ENCODE peak calls at places on chromosomes 1 and 21, in nine cellular contexts. One of them, this sample, is unnamed.

GRCh38 chr1:25473653-25474225 is 43.0 kb downstream of the MACO1 start:
- DNase-seq in kidney glomerular epithelial cell: no peak
- DNase-seq in cardiac muscle cell: no peak
- DNase-seq in fibroblast of pulmonary artery: no peak
- DNase-seq in occipital lobe: no peak
- DNase-seq in Caki2: no peak
- DNase-seq in stimulated activated CD4-positive, alpha-beta T cell treated with anti-CD3 and anti-CD28 coated beads, Interleukin-1b, Interleukin-23, amount 100 ng/mL, for 1 hour: no peak
- DNase-seq in neural crest cell: no peak
- DNase-seq in SJSA1: no peak
- DNase-seq in this sample: no peak

GRCh38 chr1:68116643-68117235 is 66.3 kb upstream of the DIRAS3 start:
- DNase-seq in kidney glomerular epithelial cell: peak; percentile 34
- DNase-seq in cardiac muscle cell: peak; percentile 64
- DNase-seq in fibroblast of pulmonary artery: peak; percentile 75
- DNase-seq in occipital lobe: peak; percentile 13
- DNase-seq in Caki2: peak; percentile 28
- DNase-seq in stimulated activated CD4-positive, alpha-beta T cell treated with anti-CD3 and anti-CD28 coated beads, Interleukin-1b, Interleukin-23, amount 100 ng/mL, for 1 hour: peak; percentile 14
- DNase-seq in neural crest cell: peak; percentile 61
- DNase-seq in SJSA1: peak; percentile 37
- DNase-seq in this sample: peak; percentile 63

GRCh38 chr21:39714331-39714730 is 30.7 kb upstream of the IGSF5 start:
- DNase-seq in kidney glomerular epithelial cell: no peak
- DNase-seq in cardiac muscle cell: no peak
- DNase-seq in fibroblast of pulmonary artery: no peak
- DNase-seq in occipital lobe: no peak
- DNase-seq in Caki2: no peak
- DNase-seq in stimulated activated CD4-positive, alpha-beta T cell treated with anti-CD3 and anti-CD28 coated beads, Interleukin-1b, Interleukin-23, amount 100 ng/mL, for 1 hour: no peak
- DNase-seq in neural crest cell: no peak
- DNase-seq in SJSA1: no peak
- DNase-seq in this sample: no peak

GRCh38 chr1:168913711-168914463 is 184.9 kb upstream of the DPT start:
- DNase-seq in kidney glomerular epithelial cell: no peak
- DNase-seq in cardiac muscle cell: no peak
- DNase-seq in fibroblast of pulmonary artery: no peak
- DNase-seq in occipital lobe: no peak
- DNase-seq in Caki2: no peak
- DNase-seq in stimulated activated CD4-positive, alpha-beta T cell treated with anti-CD3 and anti-CD28 coated beads, Interleukin-1b, Interleukin-23, amount 100 ng/mL, for 1 hour: no peak
- DNase-seq in neural crest cell: no peak
- DNase-seq in SJSA1: no peak
- DNase-seq in this sample: no peak

GRCh38 chr1:203076031-203076511 is 9.7 kb downstream of the MYOG start:
- DNase-seq in kidney glomerular epithelial cell: no peak
- DNase-seq in cardiac muscle cell: no peak
- DNase-seq in fibroblast of pulmonary artery: no peak
- DNase-seq in occipital lobe: no peak
- DNase-seq in Caki2: no peak
- DNase-seq in stimulated activated CD4-positive, alpha-beta T cell treated with anti-CD3 and anti-CD28 coated beads, Interleukin-1b, Interleukin-23, amount 100 ng/mL, for 1 hour: no peak
- DNase-seq in neural crest cell: no peak
- DNase-seq in SJSA1: no peak
- DNase-seq in this sample: no peak

GRCh38 chr1:233485385-233485784 is 128.5 kb upstream of the KCNK1 start:
- DNase-seq in kidney glomerular epithelial cell: no peak
- DNase-seq in cardiac muscle cell: no peak
- DNase-seq in fibroblast of pulmonary artery: no peak
- DNase-seq in occipital lobe: no peak
- DNase-seq in Caki2: no peak
- DNase-seq in stimulated activated CD4-positive, alpha-beta T cell treated with anti-CD3 and anti-CD28 coated beads, Interleukin-1b, Interleukin-23, amount 100 ng/mL, for 1 hour: no peak
- DNase-seq in neural crest cell: no peak
- DNase-seq in SJSA1: no peak
- DNase-seq in this sample: no peak

GRCh38 chr21:17660862-17661261 is 48.2 kb upstream of the BTG3 start:
- DNase-seq in kidney glomerular epithelial cell: no peak
- DNase-seq in cardiac muscle cell: no peak
- DNase-seq in fibroblast of pulmonary artery: no peak
- DNase-seq in occipital lobe: peak; percentile 66
- DNase-seq in Caki2: no peak
- DNase-seq in stimulated activated CD4-positive, alpha-beta T cell treated with anti-CD3 and anti-CD28 coated beads, Interleukin-1b, Interleukin-23, amount 100 ng/mL, for 1 hour: no peak
- DNase-seq in neural crest cell: no peak
- DNase-seq in SJSA1: no peak
- DNase-seq in this sample: no peak

GRCh38 chr1:62978056-62978455 is 194.1 kb downstream of the ATG4C start:
- DNase-seq in kidney glomerular epithelial cell: no peak
- DNase-seq in cardiac muscle cell: no peak
- DNase-seq in fibroblast of pulmonary artery: no peak
- DNase-seq in occipital lobe: no peak
- DNase-seq in Caki2: no peak
- DNase-seq in stimulated activated CD4-positive, alpha-beta T cell treated with anti-CD3 and anti-CD28 coated beads, Interleukin-1b, Interleukin-23, amount 100 ng/mL, for 1 hour: no peak
- DNase-seq in neural crest cell: no peak
- DNase-seq in SJSA1: no peak
- DNase-seq in this sample: no peak

GRCh38 chr1:238060046-238060445 is 169.3 kb upstream of the ZP4 start:
- DNase-seq in kidney glomerular epithelial cell: no peak
- DNase-seq in cardiac muscle cell: peak; percentile 44
- DNase-seq in fibroblast of pulmonary artery: no peak
- DNase-seq in occipital lobe: no peak
- DNase-seq in Caki2: no peak
- DNase-seq in stimulated activated CD4-positive, alpha-beta T cell treated with anti-CD3 and anti-CD28 coated beads, Interleukin-1b, Interleukin-23, amount 100 ng/mL, for 1 hour: no peak
- DNase-seq in neural crest cell: no peak
- DNase-seq in SJSA1: no peak
- DNase-seq in this sample: peak; percentile 37

GRCh38 chr1:88878731-88879130 is 12.6 kb downstream of the GTF2B start:
- DNase-seq in kidney glomerular epithelial cell: no peak
- DNase-seq in cardiac muscle cell: no peak
- DNase-seq in fibroblast of pulmonary artery: no peak
- DNase-seq in occipital lobe: no peak
- DNase-seq in Caki2: no peak
- DNase-seq in stimulated activated CD4-positive, alpha-beta T cell treated with anti-CD3 and anti-CD28 coated beads, Interleukin-1b, Interleukin-23, amount 100 ng/mL, for 1 hour: no peak
- DNase-seq in neural crest cell: no peak
- DNase-seq in SJSA1: no peak
- DNase-seq in this sample: no peak

GRCh38 chr1:197149340-197149739 is 2.9 kb upstream of the ASPM start:
- DNase-seq in kidney glomerular epithelial cell: no peak
- DNase-seq in cardiac muscle cell: no peak
- DNase-seq in fibroblast of pulmonary artery: no peak
- DNase-seq in occipital lobe: no peak
- DNase-seq in Caki2: no peak
- DNase-seq in stimulated activated CD4-positive, alpha-beta T cell treated with anti-CD3 and anti-CD28 coated beads, Interleukin-1b, Interleukin-23, amount 100 ng/mL, for 1 hour: no peak
- DNase-seq in neural crest cell: no peak
- DNase-seq in SJSA1: no peak
- DNase-seq in this sample: no peak

GRCh38 chr1:185704181-185704580 is 30.0 kb upstream of the HMCN1 start:
- DNase-seq in kidney glomerular epithelial cell: no peak
- DNase-seq in cardiac muscle cell: no peak
- DNase-seq in fibroblast of pulmonary artery: peak; percentile 3
- DNase-seq in occipital lobe: no peak
- DNase-seq in Caki2: no peak
- DNase-seq in stimulated activated CD4-positive, alpha-beta T cell treated with anti-CD3 and anti-CD28 coated beads, Interleukin-1b, Interleukin-23, amount 100 ng/mL, for 1 hour: no peak
- DNase-seq in neural crest cell: no peak
- DNase-seq in SJSA1: no peak
- DNase-seq in this sample: no peak

GRCh38 chr1:17636612-17637011 is 97.1 kb downstream of the ARHGEF10L start:
- DNase-seq in kidney glomerular epithelial cell: peak; percentile 24
- DNase-seq in cardiac muscle cell: no peak
- DNase-seq in fibroblast of pulmonary artery: no peak
- DNase-seq in occipital lobe: no peak
- DNase-seq in Caki2: no peak
- DNase-seq in stimulated activated CD4-positive, alpha-beta T cell treated with anti-CD3 and anti-CD28 coated beads, Interleukin-1b, Interleukin-23, amount 100 ng/mL, for 1 hour: no peak
- DNase-seq in neural crest cell: no peak
- DNase-seq in SJSA1: no peak
- DNase-seq in this sample: no peak

GRCh38 chr21:31491617-31492016 is 147.6 kb upstream of the TIAM1 start:
- DNase-seq in kidney glomerular epithelial cell: no peak
- DNase-seq in cardiac muscle cell: no peak
- DNase-seq in fibroblast of pulmonary artery: no peak
- DNase-seq in occipital lobe: no peak
- DNase-seq in Caki2: no peak
- DNase-seq in stimulated activated CD4-positive, alpha-beta T cell treated with anti-CD3 and anti-CD28 coated beads, Interleukin-1b, Interleukin-23, amount 100 ng/mL, for 1 hour: no peak
- DNase-seq in neural crest cell: no peak
- DNase-seq in SJSA1: no peak
- DNase-seq in this sample: no peak

GRCh38 chr21:32371913-32372314 is 20.9 kb downstream of the URB1 start:
- DNase-seq in kidney glomerular epithelial cell: peak; percentile 52
- DNase-seq in cardiac muscle cell: no peak
- DNase-seq in fibroblast of pulmonary artery: peak; percentile 93
- DNase-seq in occipital lobe: no peak
- DNase-seq in Caki2: no peak
- DNase-seq in stimulated activated CD4-positive, alpha-beta T cell treated with anti-CD3 and anti-CD28 coated beads, Interleukin-1b, Interleukin-23, amount 100 ng/mL, for 1 hour: no peak
- DNase-seq in neural crest cell: no peak
- DNase-seq in SJSA1: peak; percentile 61
- DNase-seq in this sample: no peak

GRCh38 chr1:87044840-87045239 is 130.4 kb downstream of the HS2ST1 start:
- DNase-seq in kidney glomerular epithelial cell: no peak
- DNase-seq in cardiac muscle cell: no peak
- DNase-seq in fibroblast of pulmonary artery: no peak
- DNase-seq in occipital lobe: no peak
- DNase-seq in Caki2: no peak
- DNase-seq in stimulated activated CD4-positive, alpha-beta T cell treated with anti-CD3 and anti-CD28 coated beads, Interleukin-1b, Interleukin-23, amount 100 ng/mL, for 1 hour: no peak
- DNase-seq in neural crest cell: no peak
- DNase-seq in SJSA1: no peak
- DNase-seq in this sample: no peak

GRCh38 chr1:23964235-23964668 is 4.6 kb downstream of the PNRC2 start:
- DNase-seq in kidney glomerular epithelial cell: no peak
- DNase-seq in cardiac muscle cell: no peak
- DNase-seq in fibroblast of pulmonary artery: peak; percentile 26
- DNase-seq in occipital lobe: no peak
- DNase-seq in Caki2: no peak
- DNase-seq in stimulated activated CD4-positive, alpha-beta T cell treated with anti-CD3 and anti-CD28 coated beads, Interleukin-1b, Interleukin-23, amount 100 ng/mL, for 1 hour: no peak
- DNase-seq in neural crest cell: no peak
- DNase-seq in SJSA1: no peak
- DNase-seq in this sample: no peak

GRCh38 chr1:39895096-39895495 is 6.6 kb downstream of the MYCL start:
- DNase-seq in kidney glomerular epithelial cell: no peak
- DNase-seq in cardiac muscle cell: peak; percentile 30
- DNase-seq in fibroblast of pulmonary artery: no peak
- DNase-seq in occipital lobe: no peak
- DNase-seq in Caki2: no peak
- DNase-seq in stimulated activated CD4-positive, alpha-beta T cell treated with anti-CD3 and anti-CD28 coated beads, Interleukin-1b, Interleukin-23, amount 100 ng/mL, for 1 hour: no peak
- DNase-seq in neural crest cell: no peak
- DNase-seq in SJSA1: no peak
- DNase-seq in this sample: no peak

GRCh38 chr1:169115891-169116585 is 9.5 kb downstream of the ATP1B1 start:
- DNase-seq in kidney glomerular epithelial cell: peak; percentile 56
- DNase-seq in cardiac muscle cell: peak; percentile 46
- DNase-seq in fibroblast of pulmonary artery: peak; percentile 17
- DNase-seq in occipital lobe: no peak
- DNase-seq in Caki2: peak; percentile 99
- DNase-seq in stimulated activated CD4-positive, alpha-beta T cell treated with anti-CD3 and anti-CD28 coated beads, Interleukin-1b, Interleukin-23, amount 100 ng/mL, for 1 hour: no peak
- DNase-seq in neural crest cell: no peak
- DNase-seq in SJSA1: peak; percentile 39
- DNase-seq in this sample: peak; percentile 96

GRCh38 chr1:32538887-32539583 is at the start of gene ZBTB8A:
- DNase-seq in kidney glomerular epithelial cell: peak; percentile 75
- DNase-seq in cardiac muscle cell: peak; percentile 51
- DNase-seq in fibroblast of pulmonary artery: peak; percentile 66
- DNase-seq in occipital lobe: peak; percentile 21
- DNase-seq in Caki2: peak; percentile 73
- DNase-seq in stimulated activated CD4-positive, alpha-beta T cell treated with anti-CD3 and anti-CD28 coated beads, Interleukin-1b, Interleukin-23, amount 100 ng/mL, for 1 hour: no peak
- DNase-seq in neural crest cell: peak; percentile 36
- DNase-seq in SJSA1: peak; percentile 76
- DNase-seq in this sample: peak; percentile 55

GRCh38 chr1:72178266-72178665 is 104.1 kb downstream of the NEGR1 start:
- DNase-seq in kidney glomerular epithelial cell: peak; percentile 43
- DNase-seq in cardiac muscle cell: peak; percentile 35
- DNase-seq in fibroblast of pulmonary artery: peak; percentile 5
- DNase-seq in occipital lobe: no peak
- DNase-seq in Caki2: no peak
- DNase-seq in stimulated activated CD4-positive, alpha-beta T cell treated with anti-CD3 and anti-CD28 coated beads, Interleukin-1b, Interleukin-23, amount 100 ng/mL, for 1 hour: no peak
- DNase-seq in neural crest cell: no peak
- DNase-seq in SJSA1: no peak
- DNase-seq in this sample: no peak

GRCh38 chr1:185050823-185051451 is 5.6 kb downstream of the RNF2 start:
- DNase-seq in kidney glomerular epithelial cell: no peak
- DNase-seq in cardiac muscle cell: peak; percentile 24
- DNase-seq in fibroblast of pulmonary artery: peak; percentile 17
- DNase-seq in occipital lobe: no peak
- DNase-seq in Caki2: no peak
- DNase-seq in stimulated activated CD4-positive, alpha-beta T cell treated with anti-CD3 and anti-CD28 coated beads, Interleukin-1b, Interleukin-23, amount 100 ng/mL, for 1 hour: no peak
- DNase-seq in neural crest cell: no peak
- DNase-seq in SJSA1: no peak
- DNase-seq in this sample: no peak